ENCODE peak calls at places on chromosomes 2 and 18, in eight cellular contexts. R is NCI-H1436; G is B cell; W is HTR-8/SVneo; V is stimulated activated naive B cell treated with anti-CD40 and anti-IgM and Interleukin-4, amounts not matched to agents 10 μg/mL and 1 μg/mL and 100 μg/mL, for 72 hours; T is heart right ventricle; C is GM13977; Q is left lung. X is an unnamed sample.

GRCh38 chr2:175203621-175204496 is 22.3 kb upstream of the ATP5MC3 start:
- DNase-seq in V (peak), C (no peak), R (peak), T (peak), Q (peak), W (peak), G (peak), X (peak)

GRCh38 chr2:56102866-56103265 is 80.9 kb upstream of the CCDC85A start:
- DNase-seq in V (no peak), Q (no peak), R (no peak), C (no peak), G (no peak), T (no peak), W (no peak), X (no peak)

GRCh38 chr18:71471963-71472725 is 1072.0 kb downstream of the CBLN2 start:
- DNase-seq in T (no peak), C (no peak), V (no peak), Q (no peak), W (no peak), G (no peak), R (no peak), X (no peak)

GRCh38 chr18:58268849-58269248 is 224.8 kb downstream of the NEDD4L start:
- DNase-seq in W (peak), V (no peak), C (no peak), Q (no peak), R (no peak), G (no peak), T (no peak), X (no peak)

GRCh38 chr2:33238111-33238510 is 238.3 kb upstream of the RASGRP3 start:
- DNase-seq in G (no peak), V (no peak), W (no peak), Q (no peak), T (no peak), C (no peak), R (no peak), X (no peak)

GRCh38 chr2:9556121-9556869 is 665 bp upstream of the ADAM17 start:
- DNase-seq in R (peak), C (no peak), V (no peak), G (no peak), T (no peak), W (no peak), Q (no peak), X (peak)

GRCh38 chr18:32511147-32511546 is 40.5 kb upstream of the GAREM1 start:
- DNase-seq in Q (no peak), T (no peak), W (no peak), R (no peak), G (no peak), C (no peak), V (no peak), X (no peak)

GRCh38 chr2:158990397-158991209 is 22.2 kb downstream of the TANC1 start:
- DNase-seq in T (no peak), G (no peak), W (peak), Q (no peak), V (no peak), C (no peak), R (no peak), X (no peak)

GRCh38 chr2:16155351-16156145 is 215.2 kb downstream of the MYCN start:
- DNase-seq in W (no peak), Q (no peak), C (no peak), R (no peak), V (no peak), T (no peak), G (no peak), X (no peak)

GRCh38 chr2:98912957-98913915 is 22.8 kb downstream of the CRACDL start:
- DNase-seq in T (no peak), G (no peak), R (no peak), V (no peak), Q (peak), W (no peak), C (no peak), X (no peak)

GRCh38 chr18:59264651-59265245 is 8.5 kb downstream of the RAX start:
- DNase-seq in R (no peak), T (no peak), G (no peak), W (no peak), Q (no peak), V (no peak), C (no peak), X (no peak)

GRCh38 chr18:54684786-54685185 is 93.7 kb downstream of the DYNAP start:
- DNase-seq in W (no peak), R (no peak), T (no peak), C (no peak), Q (peak), V (no peak), G (no peak), X (no peak)

GRCh38 chr2:149166958-149167810 is 128.7 kb downstream of the LYPD6B start:
- DNase-seq in Q (no peak), T (no peak), R (no peak), V (no peak), G (no peak), C (no peak), W (no peak), X (no peak)

GRCh38 chr2:215961981-215962380 is 51.4 kb downstream of the MREG start:
- DNase-seq in Q (no peak), G (no peak), T (no peak), V (no peak), R (no peak), W (no peak), C (no peak), X (no peak)

GRCh38 chr18:7618821-7619410 is 51.8 kb downstream of the PTPRM start:
- DNase-seq in C (no peak), G (no peak), T (no peak), Q (no peak), V (no peak), W (no peak), R (peak), X (no peak)

GRCh38 chr2:213816583-213816982 is 532.3 kb downstream of the SPAG16 start:
- DNase-seq in V (no peak), Q (no peak), C (no peak), R (no peak), G (no peak), W (no peak), T (no peak), X (no peak)

GRCh38 chr2:217897816-217898806 is 104.7 kb downstream of the TNS1 start:
- DNase-seq in T (no peak), Q (peak), V (no peak), G (no peak), C (no peak), R (no peak), W (no peak), X (no peak)

GRCh38 chr18:26488417-26489009 is 59.8 kb downstream of the KCTD1 start:
- DNase-seq in G (no peak), T (no peak), W (no peak), V (no peak), R (peak), C (no peak), Q (no peak), X (no peak)

GRCh38 chr2:11496311-11496710 is 30.4 kb upstream of the E2F6 start:
- DNase-seq in Q (no peak), G (no peak), R (no peak), C (no peak), V (no peak), W (no peak), T (no peak), X (no peak)

GRCh38 chr2:167052825-167053224 is 164.5 kb downstream of the XIRP2 start:
- DNase-seq in R (no peak), V (no peak), Q (no peak), G (no peak), W (no peak), C (no peak), T (no peak), X (no peak)

X was measured in NCI-H526 treated with DMSO at 0.1 percent for 48 hours.